ENCODE peak calls at places on chromosomes 3 and 15, in five cellular contexts. X, Z, C, W and K are unnamed samples.

GRCh38 chr3:131008326-131008725 is 18.3 kb downstream of the ASTE1 start:
- DNase-seq in X (no peak), Z (no peak), C (no peak), W (no peak), K (no peak)

GRCh38 chr3:55804170-55805095 is 317.3 kb upstream of the WNT5A start:
- DNase-seq in X (no peak), Z (no peak), C (no peak), W (no peak), K (no peak)

GRCh38 chr15:23067416-23067815 is 28.0 kb upstream of the TUBGCP5 start:
- DNase-seq in X (no peak), Z (no peak), C (no peak), W (no peak), K (no peak)

GRCh38 chr3:127706785-127707351 is 34.1 kb downstream of the ABTB1 start:
- DNase-seq in X (no peak), Z (no peak), C (no peak), W (no peak), K (no peak)

GRCh38 chr3:30426319-30426993 is 179.9 kb upstream of the TGFBR2 start:
- DNase-seq in X (no peak), Z (peak; percentile 29), C (no peak), W (no peak), K (no peak)

GRCh38 chr3:101637461-101637860 is 39.5 kb downstream of the ZBTB11 start:
- DNase-seq in X (no peak), Z (no peak), C (no peak), W (no peak), K (no peak)

GRCh38 chr15:34647569-34648334 is 64.3 kb upstream of the GOLGA8B start:
- DNase-seq in X (no peak), Z (no peak), C (no peak), W (no peak), K (no peak)

GRCh38 chr3:122786067-122786466 is 7.6 kb downstream of the HSPBAP1 start:
- DNase-seq in X (peak; percentile 32), Z (no peak), C (no peak), W (no peak), K (no peak)

GRCh38 chr3:82080261-82080660 is 318.8 kb upstream of the GBE1 start:
- DNase-seq in X (no peak), Z (no peak), C (no peak), W (no peak), K (no peak)

GRCh38 chr15:93703092-93703785 is 528.1 kb upstream of the MCTP2 start:
- DNase-seq in X (no peak), Z (no peak), C (no peak), W (no peak), K (no peak)

GRCh38 chr15:74291101-74292071 is 55.3 kb downstream of the CCDC33 start:
- DNase-seq in X (peak; percentile 92), Z (peak; percentile 58), C (peak; percentile 84), W (peak; percentile 98), K (peak; percentile 23)

GRCh38 chr3:14431928-14432834 is 29.8 kb downstream of the SLC6A6 start:
- DNase-seq in X (peak; percentile 97), Z (peak; percentile 27), C (no peak), W (peak; percentile 54), K (peak; percentile 80)

GRCh38 chr15:61034793-61035710 is 194.1 kb downstream of the RORA start:
- DNase-seq in X (no peak), Z (no peak), C (no peak), W (no peak), K (no peak)

GRCh38 chr15:79193157-79193948 is 89.2 kb upstream of the ANKRD34C start:
- DNase-seq in X (no peak), Z (no peak), C (no peak), W (no peak), K (no peak)